ENCODE peak calls at places on chromosomes 12 and 14, in six cellular contexts. D, O, I, L, M and J are unnamed samples.
A peak's percentile ranks its signal among the peaks of the same experiment; 100 is the strongest.

GRCh38 chr14:61076531-61076930 is 95.5 kb downstream of the SLC38A6 start:
- DNase-seq in O (no peak), D (no peak), I (no peak), L (no peak), M (no peak), J (no peak)

GRCh38 chr14:46344327-46344937 is 307.1 kb downstream of the RPL10L start:
- DNase-seq in L (peak; percentile 16), O (no peak), I (peak; percentile 23), M (no peak), D (no peak), J (peak; percentile 27)

GRCh38 chr12:107477946-107478610 is 207.5 kb upstream of the PWP1 start:
- DNase-seq in L (no peak), D (no peak), M (no peak), I (no peak), O (no peak), J (no peak)

GRCh38 chr12:13173537-13173936 is 23.0 kb upstream of the EMP1 start:
- DNase-seq in D (peak; percentile 53), O (no peak), I (peak; percentile 56), M (no peak), L (peak; percentile 16), J (no peak)

GRCh38 chr14:28321475-28322244 is 444.9 kb upstream of the FOXG1 start:
- DNase-seq in D (no peak), M (no peak), L (no peak), I (no peak), O (no peak), J (no peak)

GRCh38 chr12:104137175-104137901 is 672 bp downstream of the NFYB start:
- DNase-seq in L (peak; percentile 50), O (peak; percentile 42), I (peak; percentile 35), D (no peak), M (no peak), J (peak; percentile 34)

GRCh38 chr12:114691810-114692557 is 8.0 kb upstream of the TBX3 start:
- DNase-seq in D (no peak), M (no peak), L (no peak), I (no peak), O (no peak), J (no peak)

GRCh38 chr14:97106166-97106565 is 309.0 kb downstream of the VRK1 start:
- DNase-seq in D (no peak), I (no peak), O (no peak), L (peak; percentile 3), M (no peak), J (no peak)

GRCh38 chr14:29637406-29637805 is 290.2 kb downstream of the PRKD1 start:
- DNase-seq in M (no peak), O (no peak), I (peak; percentile 90), L (peak; percentile 21), D (no peak), J (no peak)

GRCh38 chr12:53048780-53049401 is 974 bp upstream of the TNS2 start:
- DNase-seq in L (no peak), O (no peak), M (no peak), I (peak; percentile 68), D (peak; percentile 66), J (no peak)

GRCh38 chr12:53999596-54000104 is 311 bp upstream of the HOXC9 start:
- DNase-seq in L (no peak), I (peak; percentile 80), D (no peak), M (peak; percentile 69), O (no peak), J (peak; percentile 77)

GRCh38 chr14:77542349-77543239 is 44.0 kb upstream of the ISM2 start:
- DNase-seq in L (no peak), O (no peak), M (peak; percentile 78), I (no peak), D (no peak), J (no peak)

GRCh38 chr12:6942331-6942665 is 1.3 kb upstream of the RNU7-1 start:
- DNase-seq in I (no peak), M (no peak), O (no peak), L (peak; percentile 32), D (no peak), J (no peak)

GRCh38 chr12:65948320-65949008 is 124.2 kb downstream of the HMGA2 start:
- DNase-seq in O (no peak), D (peak; percentile 88), L (peak; percentile 27), I (peak; percentile 66), M (no peak), J (no peak)

GRCh38 chr12:44155349-44155748 is 319.5 kb downstream of the TMEM117 start:
- DNase-seq in O (no peak), D (no peak), L (no peak), M (peak; percentile 20), I (no peak), J (no peak)

GRCh38 chr14:92310776-92311375 is 12.1 kb upstream of the SLC24A4 start:
- DNase-seq in L (no peak), O (no peak), I (no peak), M (no peak), D (no peak), J (no peak)

GRCh38 chr12:111074559-111074958 is 154.2 kb upstream of the MYL2 start:
- DNase-seq in O (no peak), D (peak; percentile 25), L (no peak), M (no peak), I (no peak), J (no peak)

GRCh38 chr14:39060818-39061437 is 42.1 kb downstream of the SEC23A start:
- DNase-seq in O (no peak), D (no peak), I (no peak), M (no peak), L (no peak), J (no peak)

GRCh38 chr14:74937171-74937570 is 14.1 kb upstream of the RPS6KL1 start:
- DNase-seq in L (no peak), D (no peak), M (no peak), O (no peak), I (no peak), J (no peak)

GRCh38 chr12:124509676-124510300 is 57.6 kb downstream of the NCOR2 start:
- DNase-seq in I (peak; percentile 83), O (no peak), L (no peak), M (no peak), D (peak; percentile 86), J (peak; percentile 66)

GRCh38 chr12:38956337-38956736 is 50.9 kb upstream of the CPNE8 start:
- DNase-seq in I (no peak), O (no peak), L (no peak), D (no peak), M (no peak), J (no peak)

GRCh38 chr12:118307069-118307954 is 65.4 kb downstream of the TAOK3 start:
- DNase-seq in M (no peak), D (no peak), I (no peak), L (no peak), O (no peak), J (no peak)

GRCh38 chr12:5088586-5089264 is 45.0 kb downstream of the KCNA5 start:
- DNase-seq in I (no peak), M (no peak), L (no peak), O (no peak), D (no peak), J (peak; percentile 21)

GRCh38 chr12:100127766-100128508 is 14.7 kb downstream of the BLTP3B start:
- DNase-seq in D (no peak), L (no peak), O (no peak), I (no peak), M (peak; percentile 97), J (no peak)

GRCh38 chr12:80937391-80938238 is at the start of gene LIN7A:
- DNase-seq in M (no peak), O (no peak), I (peak; percentile 52), D (no peak), L (peak; percentile 15), J (peak; percentile 71)

GRCh38 chr14:100708349-100709217 is 18.1 kb upstream of the DLK1 start:
- DNase-seq in D (no peak), M (no peak), O (no peak), L (peak; percentile 70), I (peak; percentile 88), J (peak; percentile 66)

GRCh38 chr14:34331728-34332623 is 130.1 kb downstream of the SPTSSA start:
- DNase-seq in L (peak; percentile 93), I (peak; percentile 75), D (peak; percentile 71), M (no peak), O (peak; percentile 13), J (peak; percentile 80)

GRCh38 chr14:94174622-94175402 is 690 bp downstream of the PPP4R4 start:
- DNase-seq in I (peak; percentile 47), O (peak; percentile 15), D (peak; percentile 66), L (no peak), M (no peak), J (peak; percentile 24)

DNA sequence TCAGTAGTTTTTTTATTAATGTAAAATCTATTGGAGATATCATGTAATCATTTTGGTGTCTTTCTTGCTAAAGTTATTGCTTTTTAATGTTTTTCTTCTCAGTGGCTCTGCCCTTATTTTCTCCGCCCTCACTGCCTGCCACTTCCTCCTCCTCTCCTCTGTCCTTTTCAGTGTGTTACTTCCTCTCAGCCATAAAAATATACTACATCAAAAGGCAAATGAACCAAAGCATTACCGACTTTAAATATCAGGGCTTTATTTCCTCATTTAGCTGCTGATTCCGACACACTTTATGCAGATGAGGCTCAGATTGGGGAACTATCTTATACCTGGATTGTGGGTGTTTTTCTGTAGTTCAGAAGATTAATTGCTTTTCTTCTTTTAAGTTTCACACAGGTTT is 118.1 kb downstream of the CMAS start:
- DNase-seq in D (no peak), O (no peak), L (peak; percentile 14), I (no peak), M (no peak), J (no peak)
- H3K4me3 ChIP-seq in D (no peak overlapping the region), O (peak overlapping the region; percentile 17), L (no peak overlapping the region), I (no peak overlapping the region), M (no peak overlapping the region), J (no peak overlapping the region)

GRCh38 chr12:51341259-51342007 is 5.0 kb downstream of the CELA1 start:
- DNase-seq in I (peak; percentile 84), D (no peak), O (peak; percentile 61), M (peak; percentile 50), L (peak; percentile 90), J (peak; percentile 68)
- H3K4me3 ChIP-seq in I (no peak overlapping the region), D (no peak overlapping the region), O (peak overlapping the region; percentile 6), M (peak overlapping the region; percentile 67), L (no peak overlapping the region), J (peak overlapping the region; percentile 40)

GRCh38 chr14:57403521-57403864 is 13.1 kb downstream of the NAA30 start:
- DNase-seq in I (no peak), M (no peak), L (no peak), D (no peak), O (no peak), J (no peak)
- H3K4me3 ChIP-seq in I (no peak overlapping the region), M (no peak overlapping the region), L (no peak overlapping the region), D (no peak overlapping the region), O (no peak overlapping the region), J (no peak overlapping the region)

GRCh38 chr12:72267974-72268373 is 4.2 kb upstream of the TRHDE start:
- DNase-seq in M (no peak), D (no peak), L (no peak), O (no peak), I (no peak), J (no peak)
- H3K4me3 ChIP-seq in M (peak overlapping the region; percentile 98), D (no peak overlapping the region), L (no peak overlapping the region), O (no peak overlapping the region), I (no peak overlapping the region), J (no peak overlapping the region)